ENCODE peak calls at places on chromosome 7, in six cellular contexts. V, E, N, K, C and S are unnamed samples.

GRCh38 chr7:123797673-123798526 is 47.1 kb upstream of the HYAL4 start:
- DNase-seq in V (peak; percentile 61), E (peak; percentile 26), N (no peak), K (no peak), C (no peak), S (no peak)

GRCh38 chr7:128812514-128813168 is 17.6 kb upstream of the FLNC start:
- DNase-seq in V (no peak), E (peak; percentile 55), N (no peak), K (no peak), C (peak; percentile 48), S (no peak)

GRCh38 chr7:1349351-1349761 is 109.9 kb downstream of the MICALL2 start:
- DNase-seq in V (no peak), E (no peak), N (no peak), K (peak; percentile 14), C (no peak), S (no peak)

GRCh38 chr7:121555558-121555957 is 159.4 kb upstream of the FAM3C start:
- DNase-seq in V (no peak), E (no peak), N (no peak), K (no peak), C (no peak), S (no peak)

GRCh38 chr7:158963780-158964222 is 107.4 kb downstream of the DYNC2I1 start:
- DNase-seq in V (no peak), E (no peak), N (no peak), K (peak; percentile 69), C (peak; percentile 41), S (no peak)

GRCh38 chr7:139328375-139328774 is 12.8 kb upstream of the FMC1 start:
- DNase-seq in V (peak; percentile 91), E (no peak), N (no peak), K (no peak), C (no peak), S (no peak)

GRCh38 chr7:25669954-25670841 is 441.9 kb upstream of the NPVF start:
- DNase-seq in V (no peak), E (no peak), N (no peak), K (no peak), C (no peak), S (no peak)

GRCh38 chr7:109939207-109939606 is 1151.7 kb upstream of the LRRN3 start:
- DNase-seq in V (no peak), E (no peak), N (no peak), K (no peak), C (no peak), S (no peak)

GRCh38 chr7:112271162-112271561 is 64.7 kb downstream of the ZNF277 start:
- DNase-seq in V (no peak), E (no peak), N (no peak), K (no peak), C (no peak), S (no peak)

GRCh38 chr7:158430308-158431034 is 157.2 kb downstream of the PTPRN2 start:
- DNase-seq in V (no peak), E (no peak), N (no peak), K (no peak), C (no peak), S (no peak)

GRCh38 chr7:109059089-109059488 is 489.4 kb downstream of the DNAJB9 start:
- DNase-seq in V (no peak), E (no peak), N (no peak), K (no peak), C (no peak), S (no peak)

GRCh38 chr7:79504607-79505389 is 51.3 kb upstream of the MAGI2 start:
- DNase-seq in V (peak; percentile 18), E (no peak), N (no peak), K (no peak), C (no peak), S (no peak)

GRCh38 chr7:101058355-101058754 is 26.9 kb upstream of the TRIM56 start:
- DNase-seq in V (peak; percentile 52), E (peak; percentile 21), N (peak; percentile 56), K (peak; percentile 68), C (peak; percentile 69), S (no peak)

GRCh38 chr7:106041140-106041717 is 70.9 kb downstream of the SYPL1 start:
- DNase-seq in V (peak; percentile 71), E (no peak), N (peak; percentile 53), K (no peak), C (no peak), S (no peak)

GRCh38 chr7:29370531-29371314 is 176.1 kb downstream of the CHN2 start:
- DNase-seq in V (peak; percentile 71), E (peak; percentile 33), N (no peak), K (no peak), C (peak; percentile 24), S (no peak)

DNA sequence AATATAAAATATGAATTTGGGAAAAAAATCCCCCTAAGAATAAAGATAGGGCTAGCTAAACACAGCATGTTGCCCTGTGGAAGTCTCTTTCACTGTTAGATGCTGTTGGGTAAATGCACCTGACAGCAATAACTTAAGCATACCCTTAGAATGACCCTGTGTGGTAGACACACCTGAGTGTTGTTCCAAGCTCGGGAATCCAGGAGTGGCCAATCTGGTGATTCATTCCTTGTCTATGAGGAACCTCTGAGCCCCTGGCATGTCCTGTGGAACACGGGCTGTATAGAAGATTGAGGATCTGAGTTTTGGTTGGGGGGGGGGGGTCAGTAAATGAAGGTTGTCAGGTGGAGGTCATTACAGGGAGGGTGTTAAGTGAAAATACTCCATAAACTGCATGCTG is 730.0 kb upstream of the IGFBP3 start:
- DNase-seq in V (no peak), E (no peak), N (no peak), K (no peak), C (no peak), S (no peak)
- H3K27ac ChIP-seq in V (no peak overlapping the region), E (no peak overlapping the region), N (no peak overlapping the region), K (no peak overlapping the region), C (no peak overlapping the region), S (no peak overlapping the region)

DNA sequence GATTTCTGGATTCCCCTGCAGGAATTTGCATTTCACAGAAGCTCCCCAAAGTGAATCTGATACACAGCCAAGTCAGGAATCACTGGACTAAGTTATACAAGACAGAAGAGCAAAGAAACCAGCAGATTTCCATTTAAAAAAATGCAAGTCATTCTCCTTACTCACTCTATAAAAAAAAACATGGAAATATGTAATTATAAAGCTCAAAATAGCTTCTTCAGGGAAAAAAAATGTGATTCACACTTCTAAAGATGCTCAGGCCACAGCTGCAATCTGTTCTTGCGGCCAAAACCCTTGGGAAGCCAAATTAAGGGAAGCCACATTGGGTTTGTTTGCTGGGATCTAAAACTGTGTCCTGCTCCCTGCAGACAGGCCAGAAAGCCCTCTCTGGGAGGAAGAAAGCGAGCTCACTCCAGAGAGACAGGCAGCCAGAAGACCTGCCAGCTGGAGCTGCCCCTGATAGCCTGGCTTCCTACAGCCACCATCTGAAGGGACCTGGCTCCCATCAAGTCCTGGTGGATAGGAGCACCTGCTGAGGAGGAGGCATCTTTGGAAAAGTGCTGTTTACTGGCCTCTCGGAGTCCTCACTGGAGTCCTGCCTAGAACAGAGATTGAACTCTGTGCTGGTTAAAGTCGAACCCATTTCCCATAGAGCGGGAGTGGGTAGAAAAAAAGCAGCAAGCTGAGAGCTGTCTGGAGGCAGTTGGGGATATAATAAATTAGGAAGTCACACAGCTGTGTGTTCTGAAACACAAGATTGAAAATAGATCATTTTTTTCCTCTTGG is 359.2 kb upstream of the AOAH start:
- DNase-seq in V (peak; percentile 37), E (no peak), N (peak; percentile 45), K (no peak), C (peak; percentile 64), S (no peak)
- H3K27ac ChIP-seq in V (no peak overlapping the region), E (no peak overlapping the region), N (peak overlapping the region; percentile 83), K (no peak overlapping the region), C (peak overlapping the region; percentile 61), S (no peak overlapping the region)

GRCh38 chr7:102992820-102993531 is 80.2 kb downstream of the LRRC17 start:
- DNase-seq in V (peak; percentile 57), E (no peak), N (no peak), K (no peak), C (peak; percentile 18), S (no peak)
- H3K27ac ChIP-seq in V (peak overlapping the region; percentile 29), E (no peak overlapping the region), N (peak overlapping the region; percentile 60), K (peak overlapping the region; percentile 36), C (peak overlapping the region; percentile 47), S (no peak overlapping the region)

GRCh38 chr7:157404002-157404401 is 67.2 kb downstream of the DNAJB6 start:
- DNase-seq in V (no peak), E (no peak), N (no peak), K (no peak), C (no peak), S (no peak)

GRCh38 chr7:157402911-157403534 is 66.2 kb downstream of the DNAJB6 start:
- DNase-seq in V (no peak), E (no peak), N (no peak), K (no peak), C (no peak), S (no peak)

GRCh38 chr7:157405501-157405900 is 68.7 kb downstream of the DNAJB6 start:
- DNase-seq in V (no peak), E (no peak), N (no peak), K (no peak), C (no peak), S (no peak)

GRCh38 chr7:157405914-157406810 is 69.4 kb downstream of the DNAJB6 start:
- DNase-seq in V (peak; percentile 50), E (no peak), N (peak; percentile 54), K (no peak), C (peak; percentile 57), S (no peak)

GRCh38 chr7:157404845-157405481 is 68.2 kb downstream of the DNAJB6 start:
- DNase-seq in V (peak; percentile 98), E (no peak), N (no peak), K (no peak), C (no peak), S (no peak)
- H3K27ac ChIP-seq in V (peak overlapping the region; percentile 95), E (no peak overlapping the region), N (no peak overlapping the region), K (no peak overlapping the region), C (peak overlapping the region; percentile 57), S (no peak overlapping the region)

DNA sequence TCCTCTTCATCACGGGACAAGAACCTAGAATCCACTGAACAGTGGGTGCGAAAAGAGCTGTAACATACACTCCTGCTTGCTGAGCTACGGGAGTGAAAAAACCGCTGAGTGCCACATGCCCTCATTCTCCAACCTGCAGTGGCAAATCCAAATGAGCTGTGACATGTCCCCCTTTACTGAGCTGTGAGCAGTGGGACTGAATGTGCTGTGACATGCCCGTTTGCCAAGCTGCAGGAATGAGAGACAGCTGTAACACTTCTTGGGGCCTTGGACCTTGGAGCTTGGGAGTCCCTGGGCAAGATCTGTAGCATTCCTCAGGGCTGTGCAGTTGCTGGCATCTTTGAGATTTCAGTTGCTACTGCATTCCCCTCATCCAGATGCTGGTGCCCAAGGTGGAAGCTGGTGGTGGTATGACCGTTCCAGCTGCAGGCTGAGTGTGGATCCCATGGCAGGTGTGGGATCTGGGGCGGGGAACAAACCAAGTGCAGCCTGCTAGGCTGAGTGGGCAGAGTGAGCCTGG is 85.0 kb downstream of the TMEM106B start:
- DNase-seq in V (no peak), E (no peak), N (no peak), K (no peak), C (no peak), S (no peak)
- H3K27ac ChIP-seq in V (no peak overlapping the region), E (no peak overlapping the region), N (no peak overlapping the region), K (no peak overlapping the region), C (no peak overlapping the region), S (no peak overlapping the region)